ENCODE peak calls at places on chromosomes 11 and 22, in seven cellular contexts. I is transverse colon, W is SK-N-SH, S is HCT116, H is stomach, X is sigmoid colon, U is breast epithelium. A is an unnamed sample.

GRCh38 chr11:103109818-103110388 is 677 bp downstream of the DYNC2H1 start:
- DNase-seq in W (no peak), S (no peak), I (no peak), H (no peak), U (peak), X (no peak), A (no peak)

GRCh38 chr22:37260939-37261338 is 16.9 kb upstream of the RAC2 start:
- DNase-seq in U (no peak), W (peak), X (no peak), I (peak), S (peak), H (peak), A (no peak)

GRCh38 chr11:12284321-12285050 is 92.9 kb upstream of the PARVA start:
- DNase-seq in H (peak), U (no peak), S (no peak), I (no peak), X (no peak), W (peak), A (peak)

GRCh38 chr11:95324826-95325225 is 93.8 kb upstream of the SESN3 start:
- DNase-seq in S (no peak), I (no peak), H (no peak), X (no peak), U (no peak), W (no peak), A (no peak)

GRCh38 chr11:33191456-33191855 is 30.2 kb upstream of the CSTF3 start:
- DNase-seq in W (no peak), H (no peak), I (no peak), X (no peak), U (no peak), S (no peak), A (no peak)

GRCh38 chr11:128763224-128763623 is 69.4 kb downstream of the FLI1 start:
- DNase-seq in W (no peak), X (no peak), S (no peak), H (no peak), U (no peak), I (no peak), A (no peak)

GRCh38 chr11:72230764-72231365 is 6.3 kb downstream of the INPPL1 start:
- DNase-seq in X (peak), S (no peak), I (no peak), U (peak), H (peak), W (no peak), A (peak)

GRCh38 chr22:38699143-38699542 is 1.6 kb downstream of the JOSD1 start:
- DNase-seq in I (no peak), H (no peak), U (no peak), W (no peak), S (no peak), X (peak), A (no peak)

GRCh38 chr22:43017525-43018290 is 2.8 kb upstream of the PACSIN2 start:
- DNase-seq in S (no peak), I (no peak), X (no peak), H (no peak), W (no peak), U (no peak), A (no peak)

GRCh38 chr11:73949912-73950311 is 914 bp upstream of the DNAJB13 start:
- DNase-seq in W (no peak), X (peak), I (no peak), H (no peak), S (no peak), U (no peak), A (no peak)

GRCh38 chr11:68024508-68024907 is 6.0 kb upstream of the NDUFS8 start:
- DNase-seq in I (no peak), X (no peak), W (no peak), S (no peak), H (no peak), U (no peak), A (no peak)

GRCh38 chr11:78354741-78355705 is 62.6 kb downstream of the GAB2 start:
- DNase-seq in S (no peak), I (no peak), U (no peak), W (peak), H (no peak), X (no peak), A (no peak)

GRCh38 chr11:77619576-77620198 is 17.9 kb downstream of the CLNS1A start:
- DNase-seq in S (peak), I (no peak), H (no peak), W (no peak), X (no peak), U (no peak), A (no peak)

GRCh38 chr22:21015051-21016006 is at the start of gene P2RX6:
- DNase-seq in X (no peak), W (peak), I (no peak), S (no peak), U (no peak), H (no peak), A (no peak)

GRCh38 chr11:37115963-37116362 is 517.9 kb upstream of the RAG2 start:
- DNase-seq in I (no peak), S (no peak), W (no peak), X (no peak), U (no peak), H (no peak), A (no peak)

GRCh38 chr22:49262167-49262566 is 565.5 kb downstream of the BRD1 start:
- DNase-seq in S (no peak), X (no peak), H (peak), U (no peak), I (no peak), W (no peak), A (no peak)

GRCh38 chr11:2508793-2509192 is 64.0 kb downstream of the KCNQ1 start:
- DNase-seq in S (no peak), X (no peak), W (peak), H (no peak), I (no peak), U (peak), A (no peak)

GRCh38 chr11:128733440-128734115 is 39.7 kb downstream of the FLI1 start:
- DNase-seq in H (no peak), X (no peak), I (peak), S (no peak), U (no peak), W (peak), A (no peak)

GRCh38 chr22:24053481-24054226 is 42.5 kb downstream of the CABIN1 start:
- DNase-seq in W (no peak), U (no peak), X (no peak), S (no peak), H (no peak), I (no peak), A (no peak)

GRCh38 chr11:111308140-111308539 is 9.8 kb downstream of the POU2AF3 start:
- DNase-seq in I (peak), U (no peak), S (no peak), X (no peak), H (peak), W (no peak), A (no peak)

GRCh38 chr11:113542420-113542819 is 67.2 kb upstream of the DRD2 start:
- DNase-seq in S (no peak), H (no peak), X (no peak), I (no peak), U (no peak), W (no peak), A (peak)

GRCh38 chr11:113538801-113539200 is 63.6 kb upstream of the DRD2 start:
- DNase-seq in S (no peak), U (no peak), H (no peak), W (no peak), X (no peak), I (no peak), A (peak)

DNA sequence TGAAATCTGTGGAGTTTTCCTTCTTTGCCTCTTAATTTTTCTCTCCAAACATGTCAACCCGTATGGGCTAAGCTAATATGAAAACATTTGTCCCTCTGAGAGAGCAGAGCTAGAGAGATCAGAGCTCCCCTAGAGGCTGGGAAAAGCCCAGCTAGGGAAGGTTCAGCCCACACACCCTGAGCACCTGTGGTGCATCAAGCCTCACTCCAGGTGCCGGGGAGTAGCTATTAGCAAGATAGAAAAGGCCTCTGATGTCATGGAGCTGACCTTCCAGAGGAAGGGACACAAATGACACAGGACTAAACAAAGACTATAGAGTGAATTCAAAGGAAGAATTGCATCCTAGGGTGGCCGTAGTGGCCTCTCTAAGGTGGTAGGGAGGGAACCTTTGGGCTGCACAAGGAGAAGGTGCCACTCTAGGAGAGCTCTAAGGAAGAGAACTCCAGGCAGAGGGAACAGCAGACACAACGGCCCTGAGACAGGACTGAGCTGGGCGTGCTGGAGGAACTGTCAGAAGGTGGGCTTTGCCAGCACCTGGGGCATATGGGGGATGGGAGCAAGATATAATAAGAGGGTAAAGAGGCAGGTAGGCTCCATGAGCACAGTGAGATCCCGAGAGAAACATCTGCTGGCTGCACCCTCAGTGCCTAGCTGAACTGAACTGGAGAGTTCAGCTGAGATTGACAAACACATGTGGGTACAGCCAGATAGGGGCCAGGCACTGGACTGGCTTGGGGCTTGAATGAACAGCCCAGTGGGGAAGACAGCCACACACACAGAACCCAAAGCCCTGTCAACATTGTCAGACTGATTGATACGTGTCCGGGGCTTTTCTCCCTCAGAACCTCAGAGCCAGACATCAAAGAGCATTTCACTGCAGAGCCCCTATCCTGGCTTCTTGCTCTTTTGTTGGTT is 65.5 kb upstream of the DRD2 start:
- DNase-seq in X (no peak), I (no peak), H (no peak), W (no peak), S (no peak), U (no peak), A (no peak)
- TF ChIP-seq CTCF in X (no peak), I (no peak), H (no peak), W (no peak), S (no peak), U (no peak), A (no peak)

GRCh38 chr11:8075119-8075726 is 5.8 kb upstream of the TUB start:
- DNase-seq in U (no peak), H (no peak), I (no peak), S (no peak), W (no peak), X (no peak), A (no peak)
- TF ChIP-seq POLR2AphosphoS5 in U (no peak), H (no peak), I (no peak), S (no peak), W (no peak), X (no peak), A (no peak)

GRCh38 chr11:10478574-10479550 is 23.8 kb downstream of the AMPD3 start:
- DNase-seq in W (no peak), I (no peak), X (no peak), S (no peak), U (no peak), H (no peak), A (no peak)

GRCh38 chr11:10476342-10476741 is 21.3 kb downstream of the AMPD3 start:
- DNase-seq in X (no peak), W (no peak), S (no peak), I (no peak), H (no peak), U (no peak), A (no peak)

GRCh38 chr11:10477690-10478046 is 22.6 kb downstream of the AMPD3 start:
- DNase-seq in H (no peak), U (no peak), I (no peak), S (no peak), W (no peak), X (no peak), A (no peak)

GRCh38 chr11:10476927-10477689 is 22.0 kb downstream of the AMPD3 start:
- DNase-seq in H (no peak), X (no peak), I (no peak), U (no peak), S (no peak), W (no peak), A (no peak)

GRCh38 chr11:10478066-10478465 is 23.0 kb downstream of the AMPD3 start:
- DNase-seq in X (no peak), W (no peak), S (no peak), H (no peak), U (no peak), I (no peak), A (no peak)
- H3K27ac ChIP-seq in X (no peak), W (no peak), S (no peak), H (no peak), U (no peak), I (no peak), A (no peak)

GRCh38 chr11:70087446-70088167 is 9.5 kb downstream of the ANO1 start:
- DNase-seq in I (no peak), U (no peak), W (peak), H (no peak), S (no peak), X (no peak), A (no peak)
- TF ChIP-seq CTCF in I (no peak), U (no peak), W (no peak), H (no peak), S (no peak), X (no peak), A (no peak)

DNA sequence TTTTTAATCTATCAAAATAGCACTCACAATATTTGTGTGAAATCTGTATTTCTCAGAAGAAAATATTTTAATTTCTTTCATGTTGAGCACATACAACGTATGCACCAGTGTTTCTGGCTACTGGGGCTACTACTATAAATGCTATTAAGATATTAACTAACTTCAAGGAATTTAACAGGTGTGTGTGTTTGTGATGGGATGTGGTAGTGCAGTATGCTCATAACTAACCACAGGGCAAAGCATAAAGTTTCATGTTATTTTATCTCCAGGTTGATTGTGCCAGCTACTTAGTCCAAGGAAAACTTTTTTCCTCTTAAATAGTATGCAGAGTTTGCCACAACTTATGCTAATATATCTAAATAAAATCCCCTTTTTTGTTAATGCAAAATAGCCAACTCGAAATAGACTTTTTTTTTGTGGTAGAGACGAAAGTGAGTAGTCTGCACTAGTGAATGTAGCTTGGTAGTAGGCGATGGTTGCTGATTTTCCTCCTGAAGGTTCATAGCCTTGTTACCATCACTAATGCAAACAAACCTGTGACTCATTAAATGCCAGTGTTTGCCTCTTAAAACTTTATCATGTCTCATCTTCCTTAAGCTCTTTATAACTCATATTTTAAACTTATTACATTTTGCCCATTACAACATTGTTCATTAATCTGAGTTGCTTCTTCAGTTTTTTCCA is 565.5 kb upstream of the ANO3 start:
- DNase-seq in U (no peak), S (no peak), X (no peak), W (no peak), I (no peak), H (no peak), A (no peak)
- TF ChIP-seq POLR2AphosphoS5 in U (no peak), S (no peak), X (no peak), W (no peak), I (no peak), H (no peak), A (no peak)

GRCh38 chr11:82718841-82719240 is 14.8 kb downstream of the FAM181B start:
- DNase-seq in W (no peak), I (no peak), U (no peak), S (no peak), X (no peak), H (no peak), A (no peak)
- H3K27ac ChIP-seq in W (no peak), I (no peak), U (no peak), S (no peak), X (no peak), H (no peak), A (no peak)

GRCh38 chr11:4839851-4840549 is 9.0 kb downstream of the OR51S1 start:
- DNase-seq in U (no peak), S (no peak), X (no peak), W (no peak), I (no peak), H (peak), A (no peak)
- TF ChIP-seq CTCF in U (no peak), S (peak), X (no peak), W (no peak), I (no peak), H (no peak), A (no peak)

GRCh38 chr11:64894070-64894811 is 15.8 kb upstream of the EHD1 start:
- DNase-seq in X (peak), I (peak), W (peak), H (peak), S (no peak), U (peak), A (no peak)
- TF ChIP-seq POLR2AphosphoS5 in X (peak), I (peak), W (no peak), H (peak), S (no peak), U (no peak), A (peak)

DNA sequence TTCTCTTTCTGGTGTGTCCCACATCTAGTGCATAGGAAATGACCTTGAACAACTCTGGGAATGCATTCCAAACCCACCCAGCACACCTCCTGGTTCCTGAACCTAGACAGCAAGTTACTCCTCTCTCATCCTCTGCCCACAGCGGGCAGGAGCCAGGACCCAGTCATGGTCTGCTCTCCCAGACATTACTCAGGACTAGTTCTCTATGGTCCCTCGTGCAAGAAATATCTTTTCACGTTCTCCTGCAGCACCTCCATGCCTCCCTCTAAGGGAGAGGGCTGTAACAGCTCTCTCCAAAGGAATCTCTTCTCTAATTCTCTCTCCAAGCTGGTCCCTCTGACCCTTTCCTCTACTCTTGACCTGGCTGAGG is 57.9 kb upstream of the PRSS23 start:
- DNase-seq in I (no peak), U (no peak), X (no peak), S (no peak), H (no peak), W (no peak), A (no peak)
- H3K27ac ChIP-seq in I (peak), U (peak), X (peak), S (peak), H (no peak), W (peak), A (peak)

A was measured in vagina.